ENCODE peak calls at places on chromosomes 7 and 10, in nine cellular contexts. K, E, R, I, H, B, C, P and T are unnamed samples.

GRCh38 chr10:124566981-124567835 is 105.6 kb downstream of the LHPP start:
- DNase-seq in B (no peak), I (no peak), R (no peak), P (no peak), C (no peak), E (no peak), H (no peak), K (no peak), T (no peak)

GRCh38 chr10:105070980-105071379 is 429.9 kb downstream of the SORCS3 start:
- DNase-seq in I (no peak), B (no peak), K (no peak), H (no peak), R (no peak), C (no peak), P (no peak), E (no peak), T (no peak)

GRCh38 chr10:11593612-11594011 is 17.8 kb downstream of the USP6NL start:
- DNase-seq in K (no peak), I (no peak), H (no peak), E (no peak), P (no peak), C (no peak), R (no peak), B (no peak), T (no peak)

GRCh38 chr7:159098795-159099194 is 45.9 kb downstream of the VIPR2 start:
- DNase-seq in I (no peak), R (no peak), C (peak), B (peak), K (no peak), H (no peak), E (no peak), P (peak), T (no peak)

GRCh38 chr10:72274213-72274729 is 547 bp downstream of the DDIT4 start:
- DNase-seq in K (no peak), H (peak), C (no peak), E (no peak), B (no peak), P (peak), R (no peak), I (peak), T (no peak)

GRCh38 chr10:58435297-58435696 is 50.1 kb downstream of the TFAM start:
- DNase-seq in H (no peak), C (no peak), B (peak), I (peak), R (peak), K (peak), E (no peak), P (peak), T (peak)

GRCh38 chr7:95199779-95200558 is 124.4 kb downstream of the PON1 start:
- DNase-seq in K (peak), C (no peak), E (peak), B (no peak), R (peak), H (peak), P (peak), I (peak), T (peak)

GRCh38 chr7:42886129-42886528 is 25.7 kb downstream of the C7orf25 start:
- DNase-seq in R (no peak), C (no peak), I (no peak), K (peak), E (no peak), P (peak), H (no peak), B (no peak), T (no peak)

GRCh38 chr7:44287488-44288380 is 37.7 kb downstream of the CAMK2B start:
- DNase-seq in R (no peak), I (no peak), B (peak), H (peak), C (peak), K (no peak), P (no peak), E (no peak), T (no peak)

GRCh38 chr7:130369110-130369711 is 11.1 kb upstream of the CPA1 start:
- DNase-seq in B (no peak), K (peak), R (no peak), H (peak), C (no peak), P (peak), I (peak), E (no peak), T (peak)

GRCh38 chr10:110850099-110850498 is 21.6 kb upstream of the PDCD4 start:
- DNase-seq in I (no peak), R (no peak), B (no peak), K (no peak), P (no peak), E (no peak), H (no peak), C (no peak), T (no peak)

GRCh38 chr7:78702770-78703169 is 750.7 kb downstream of the MAGI2 start:
- DNase-seq in K (peak), I (peak), H (no peak), B (no peak), C (no peak), E (peak), P (peak), R (peak), T (peak)

DNA sequence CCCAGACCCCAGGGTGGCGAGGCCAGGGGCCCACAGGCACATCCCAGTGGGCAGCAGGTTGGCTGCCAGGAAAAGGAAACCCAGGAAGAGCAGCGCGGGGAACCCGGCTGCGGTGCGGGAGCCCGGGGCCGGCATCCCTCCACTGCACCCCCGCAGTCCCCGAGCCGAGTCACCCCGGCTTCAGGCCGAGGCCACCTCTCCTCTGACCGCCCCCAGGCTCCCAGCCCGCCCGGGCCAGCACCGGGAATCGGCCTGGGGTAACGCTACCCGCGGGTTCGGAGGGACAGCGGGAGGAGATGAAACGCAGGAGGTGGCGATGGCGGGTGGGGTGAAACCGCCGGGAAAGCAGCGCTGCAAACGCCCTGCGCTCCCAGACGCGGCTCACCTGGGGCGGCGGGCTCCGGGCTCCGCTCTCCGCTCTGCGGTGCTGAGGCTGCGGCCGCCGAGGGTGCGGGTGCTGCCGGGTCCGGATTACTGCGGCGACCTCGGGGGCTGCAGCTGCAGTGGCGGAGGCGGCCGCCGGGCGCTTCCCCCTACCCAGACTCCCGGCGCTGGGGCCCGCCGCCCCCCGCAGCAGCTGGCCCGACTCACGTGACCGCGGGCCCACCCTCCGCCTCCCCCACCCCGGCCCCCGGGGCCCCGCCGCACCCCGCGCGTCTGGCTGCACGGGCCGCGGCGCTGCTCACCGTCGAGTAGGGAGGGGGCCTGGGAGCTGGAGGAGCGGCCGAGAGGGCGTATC is at the start of gene SCRN1:
- DNase-seq in K (peak), H (peak), C (peak), R (peak), E (no peak), B (peak), I (peak), P (peak), T (no peak)
- TF ChIP-seq CTCF in K (no peak), H (no peak), C (no peak), R (no peak), E (no peak), B (no peak), I (no peak), P (no peak), T (no peak)

GRCh38 chr7:69962077-69962855 is 364.0 kb downstream of the AUTS2 start:
- DNase-seq in R (peak), H (peak), P (no peak), C (peak), E (no peak), K (no peak), I (no peak), B (no peak), T (no peak)
- H3K4me3 ChIP-seq in R (no peak), H (no peak), P (no peak), C (no peak), E (no peak), K (no peak), I (no peak), B (no peak), T (no peak)

GRCh38 chr7:31371621-31372020 is 31.1 kb upstream of the NEUROD6 start:
- DNase-seq in B (no peak), P (no peak), C (no peak), E (no peak), H (no peak), I (no peak), K (no peak), R (no peak), T (no peak)
- TF ChIP-seq CTCF in B (no peak), P (no peak), C (no peak), E (no peak), H (no peak), I (no peak), K (no peak), R (no peak), T (no peak)

GRCh38 chr10:77531441-77532001 is 106.1 kb downstream of the KCNMA1 start:
- DNase-seq in H (peak), C (no peak), P (peak), I (peak), E (peak), R (peak), K (peak), B (no peak), T (peak)
- H3K4me3 ChIP-seq in H (no peak), C (no peak), P (no peak), I (no peak), E (peak), R (no peak), K (no peak), B (no peak), T (peak)

GRCh38 chr10:132575320-132576201 is 38.0 kb downstream of the INPP5A start:
- DNase-seq in P (peak), C (peak), K (peak), E (peak), I (peak), H (no peak), B (peak), R (peak), T (peak)

GRCh38 chr10:132579027-132579859 is 41.7 kb downstream of the INPP5A start:
- DNase-seq in B (peak), R (no peak), E (no peak), K (no peak), H (no peak), C (no peak), P (no peak), I (no peak), T (no peak)

GRCh38 chr10:132578287-132578951 is 40.8 kb downstream of the INPP5A start:
- DNase-seq in C (no peak), K (no peak), P (no peak), H (no peak), E (no peak), R (no peak), I (no peak), B (no peak), T (no peak)

GRCh38 chr10:132576671-132577349 is 39.2 kb downstream of the INPP5A start:
- DNase-seq in I (no peak), K (no peak), B (no peak), C (no peak), R (no peak), P (no peak), H (no peak), E (no peak), T (no peak)

GRCh38 chr10:132577350-132578005 is 39.9 kb downstream of the INPP5A start:
- DNase-seq in E (no peak), B (peak), R (no peak), H (peak), I (no peak), K (no peak), C (peak), P (no peak), T (no peak)
- TF ChIP-seq CTCF in E (peak), B (no peak), R (peak), H (peak), I (peak), K (no peak), C (no peak), P (no peak), T (peak)

GRCh38 chr10:117167346-117168134 is 29.5 kb upstream of the VAX1 start:
- DNase-seq in P (no peak), K (no peak), E (no peak), I (no peak), B (no peak), R (no peak), H (no peak), C (no peak), T (no peak)

GRCh38 chr10:117164878-117165556 is 26.9 kb upstream of the VAX1 start:
- DNase-seq in E (no peak), H (no peak), I (no peak), P (no peak), B (no peak), K (no peak), R (no peak), C (no peak), T (no peak)

GRCh38 chr10:117163954-117164292 is 25.9 kb upstream of the VAX1 start:
- DNase-seq in I (no peak), K (no peak), B (no peak), R (no peak), P (no peak), H (no peak), C (no peak), E (no peak), T (no peak)

GRCh38 chr10:117166420-117167345 is 28.6 kb upstream of the VAX1 start:
- DNase-seq in I (no peak), R (no peak), E (no peak), H (no peak), P (no peak), B (no peak), K (no peak), C (no peak), T (no peak)

GRCh38 chr10:117165557-117166419 is 27.7 kb upstream of the VAX1 start:
- DNase-seq in B (no peak), I (peak), R (no peak), K (peak), H (peak), E (no peak), P (peak), C (no peak), T (peak)
- H3K4me3 ChIP-seq in B (no peak), I (no peak), R (no peak), K (no peak), H (no peak), E (peak), P (no peak), C (peak), T (no peak)

GRCh38 chr7:151411551-151411950 is 1.7 kb upstream of the WDR86 start:
- DNase-seq in B (no peak), H (no peak), E (no peak), C (no peak), K (no peak), P (no peak), I (no peak), R (no peak), T (no peak)
- TF ChIP-seq CTCF in B (no peak), H (no peak), E (no peak), C (no peak), K (no peak), P (peak), I (no peak), R (no peak), T (peak)

DNA sequence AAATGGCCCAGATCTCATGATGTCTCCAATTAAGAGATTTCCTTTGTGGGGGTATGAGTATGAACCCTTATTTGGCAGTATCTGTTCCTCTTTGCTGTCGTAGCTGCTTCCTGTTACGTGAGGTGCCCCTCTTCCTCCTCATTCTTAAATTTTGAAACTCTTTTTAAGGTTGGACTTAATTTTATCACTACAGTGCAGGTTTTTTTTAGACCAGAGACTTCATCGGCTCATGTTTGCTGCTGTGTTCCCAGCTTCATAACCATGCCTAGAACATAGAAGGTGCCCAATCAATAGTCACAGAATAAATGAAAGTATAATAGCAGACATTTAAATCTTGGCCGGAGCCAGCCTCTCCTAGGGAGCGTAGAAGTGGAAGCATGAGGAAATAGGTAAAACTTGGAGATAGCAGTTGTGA is 2.4 kb downstream of the MIOS start:
- DNase-seq in B (no peak), R (no peak), C (no peak), P (no peak), I (no peak), K (no peak), E (no peak), H (no peak), T (no peak)
- H3K4me3 ChIP-seq in B (no peak), R (no peak), C (peak), P (no peak), I (no peak), K (no peak), E (no peak), H (no peak), T (no peak)

GRCh38 chr10:80856186-80856585 is 318.5 kb downstream of the SH2D4B start:
- DNase-seq in H (no peak), E (no peak), R (no peak), B (no peak), I (no peak), K (no peak), P (no peak), C (no peak), T (no peak)

GRCh38 chr10:80860719-80861118 is 323.0 kb downstream of the SH2D4B start:
- DNase-seq in C (no peak), K (no peak), E (no peak), R (no peak), H (no peak), P (no peak), I (no peak), B (no peak), T (no peak)

GRCh38 chr10:80861882-80862281 is 324.2 kb downstream of the SH2D4B start:
- DNase-seq in B (no peak), I (no peak), R (no peak), H (no peak), C (no peak), P (no peak), E (no peak), K (no peak), T (no peak)
- TF ChIP-seq CTCF in B (no peak), I (no peak), R (no peak), H (no peak), C (no peak), P (no peak), E (no peak), K (no peak), T (no peak)